ENCODE peak calls at places on chromosomes 4 and X, in ten cellular contexts. Y is H9; R is activated effector memory CD4-positive, alpha-beta T cell treated with Interleukin-2 at 50 U/mL for 16 hours; Q is A172; E is gastrocnemius medialis; F is upper lobe of right lung; I is activated naive CD4-positive, alpha-beta T cell; M is GM13976; U is uterus; A is aorta. V is an unnamed sample.

GRCh38 chr4:16202598-16202997 is 23.7 kb downstream of the TAPT1 start:
- DNase-seq in A (no peak), I (no peak), M (no peak), R (no peak), F (no peak), E (no peak), Y (no peak), U (no peak), Q (no peak), V (no peak)

GRCh38 chr4:150256841-150257273 is 178.6 kb downstream of the DCLK2 start:
- DNase-seq in E (no peak), Q (no peak), I (no peak), Y (peak; percentile 81), A (no peak), U (no peak), F (no peak), M (no peak), R (no peak), V (peak; percentile 72)

GRCh38 chrX:119479845-119480244 is 11.6 kb downstream of the SLC25A5 start:
- DNase-seq in I (no peak), R (no peak), E (peak; percentile 77), U (no peak), M (no peak), Q (no peak), F (no peak), Y (no peak), A (no peak), V (no peak)

GRCh38 chr4:89316187-89316586 is 8.6 kb upstream of the GPRIN3 start:
- DNase-seq in R (no peak), Y (no peak), A (no peak), F (no peak), U (no peak), M (no peak), E (no peak), I (no peak), Q (no peak), V (no peak)

GRCh38 chr4:173793937-173794510 is 264.0 kb upstream of the HAND2 start:
- DNase-seq in M (no peak), I (no peak), A (no peak), E (no peak), R (no peak), F (no peak), Q (peak; percentile 10), U (no peak), Y (no peak), V (no peak)

GRCh38 chr4:140346136-140346535 is 27.3 kb upstream of the SCOC start:
- DNase-seq in Y (no peak), R (no peak), M (no peak), F (no peak), E (no peak), A (no peak), I (no peak), U (no peak), Q (no peak), V (no peak)

GRCh38 chr4:141502755-141503154 is 133.6 kb upstream of the IL15 start:
- DNase-seq in Q (no peak), F (no peak), M (no peak), E (no peak), U (no peak), R (no peak), A (no peak), I (no peak), Y (no peak), V (no peak)

GRCh38 chr4:140935259-140935658 is 179.1 kb upstream of the TBC1D9 start:
- DNase-seq in F (no peak), Y (no peak), M (no peak), A (no peak), Q (peak; percentile 56), R (no peak), E (peak; percentile 52), U (peak; percentile 23), I (no peak), V (no peak)

GRCh38 chrX:132433001-132433400 is 55.8 kb downstream of the MBNL3 start:
- DNase-seq in R (no peak), Q (no peak), A (no peak), M (no peak), F (no peak), E (no peak), I (no peak), U (no peak), Y (peak; percentile 38), V (peak; percentile 78)

GRCh38 chr4:74109894-74110605 is 11.1 kb upstream of the CXCL2 start:
- DNase-seq in R (no peak), U (no peak), F (no peak), E (no peak), M (no peak), A (no peak), I (no peak), Y (no peak), Q (peak; percentile 80), V (no peak)

GRCh38 chr4:26484032-26484515 is 6.2 kb downstream of the CCKAR start:
- DNase-seq in M (no peak), Y (no peak), I (no peak), E (no peak), Q (peak; percentile 30), U (peak; percentile 27), A (no peak), F (no peak), R (no peak), V (no peak)

V was measured in mesendoderm.